ENCODE peak calls at places on chromosomes 11 and 22, in four cellular contexts. D is GM12878, B is K562, Y is HepG2. T is an unnamed sample.

GRCh38 chr22:29003975-29004646 is 57.5 kb downstream of the C22orf31 start:
- DNase-seq in B (peak), Y (peak), D (no peak), T (no peak)

GRCh38 chr11:65489061-65489705 is 9.7 kb upstream of the MALAT1 start:
- DNase-seq in Y (peak), D (no peak), B (peak), T (no peak)

GRCh38 chr11:67195971-67196418 is 70.3 kb upstream of the GRK2 start:
- DNase-seq in B (no peak), Y (peak), D (no peak), T (no peak)

GRCh38 chr11:11028017-11028692 is 170.3 kb upstream of the ZBED5 start:
- DNase-seq in Y (peak), D (no peak), B (peak), T (peak)

GRCh38 chr11:83006877-83007330 is 64.8 kb downstream of the RAB30 start:
- DNase-seq in Y (no peak), B (no peak), D (peak), T (peak)

GRCh38 chr11:67416416-67417335 is 1.2 kb downstream of the CARNS1 start:
- DNase-seq in Y (peak), D (no peak), B (no peak), T (no peak)

GRCh38 chr11:125569913-125570621 is 790 bp downstream of the EI24 start:
- DNase-seq in B (peak), D (no peak), Y (no peak), T (peak)

GRCh38 chr11:10659339-10660216 is 34.0 kb downstream of the IRAG1 start:
- DNase-seq in B (peak), Y (peak), D (no peak), T (no peak)

GRCh38 chr22:29443452-29443851 is 5.1 kb downstream of the RFPL1 start:
- DNase-seq in D (no peak), Y (no peak), B (no peak), T (no peak)

GRCh38 chr11:83195176-83195531 is 1.6 kb downstream of the ANKRD42 start:
- DNase-seq in D (no peak), Y (no peak), B (peak), T (peak)

GRCh38 chr11:108592591-108593213 is 866 bp downstream of the EXPH5 start:
- DNase-seq in Y (no peak), D (no peak), B (peak), T (peak)

GRCh38 chr22:44712156-44712555 is 10.2 kb downstream of the PRR5 start:
- DNase-seq in D (no peak), B (no peak), Y (no peak), T (no peak)

DNA sequence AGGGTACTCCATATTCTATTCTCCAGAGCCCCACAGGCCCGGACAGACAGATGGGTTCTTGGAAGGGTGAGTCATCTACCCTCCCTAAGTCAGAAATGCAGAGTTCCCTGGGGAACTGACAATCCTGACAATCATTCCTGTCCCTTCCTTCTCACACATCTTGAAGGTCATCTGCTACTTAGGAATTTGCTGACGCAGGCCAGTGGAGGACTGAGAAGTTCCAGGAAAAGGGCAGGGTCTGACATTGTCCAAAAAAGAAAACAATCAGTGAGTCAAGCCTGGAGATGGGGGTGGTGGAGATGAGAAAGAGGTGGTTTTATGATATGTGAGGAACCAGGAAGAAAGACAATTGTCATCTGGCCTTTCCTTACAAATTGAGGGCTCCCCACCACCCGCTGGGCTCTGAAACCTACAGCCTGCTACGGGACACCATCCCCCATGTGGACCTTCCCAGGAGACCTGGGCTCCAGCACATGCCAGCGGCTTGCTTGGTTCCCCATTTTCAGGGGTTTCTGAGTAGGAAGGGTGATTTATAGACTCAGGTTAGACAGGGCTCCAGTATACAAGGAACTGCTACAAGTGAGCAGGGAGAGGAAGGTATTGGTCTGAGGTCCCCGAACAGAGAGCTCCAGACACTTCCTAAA is 12.9 kb downstream of the CD59 start:
- DNase-seq in B (peak), Y (no peak), D (no peak), T (no peak)
- TF ChIP-seq JUND in B (peak), Y (no peak), D (no peak), T (peak)

DNA sequence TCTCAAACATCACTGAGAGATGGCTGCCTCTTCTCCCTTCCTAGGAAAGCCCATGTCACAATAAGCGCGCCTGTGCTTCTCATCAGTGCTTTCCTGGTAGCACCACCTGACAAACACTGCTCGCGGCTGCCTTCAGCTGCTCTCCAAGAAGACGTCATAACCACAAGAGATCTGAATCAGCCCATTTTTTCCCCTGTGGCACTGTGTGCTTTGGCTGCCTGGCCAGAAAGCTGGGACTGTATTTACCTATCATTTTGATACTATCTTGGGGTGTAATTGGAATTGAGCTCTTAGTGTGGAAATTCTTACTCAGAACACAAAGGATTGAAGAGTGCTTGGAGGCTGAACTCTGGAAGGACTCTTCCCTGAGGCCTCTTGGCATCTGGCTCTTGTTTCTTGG is 50.3 kb upstream of the EHF start:
- DNase-seq in D (no peak), B (peak), Y (no peak), T (peak)
- TF ChIP-seq NFIC in D (no peak), B (no peak), Y (no peak), T (no peak)

GRCh38 chr11:73295259-73295995 is 12.6 kb upstream of the ARHGEF17 start:
- DNase-seq in D (peak), B (peak), Y (peak), T (peak)
- TF ChIP-seq RAD21 in D (peak), B (peak), Y (peak), T (peak)

GRCh38 chr22:21761086-21761485 is 25.5 kb upstream of the YPEL1 start:
- DNase-seq in D (no peak), Y (no peak), B (no peak), T (no peak)

GRCh38 chr22:21762712-21763581 is 27.4 kb upstream of the YPEL1 start:
- DNase-seq in B (no peak), D (no peak), Y (no peak), T (no peak)

GRCh38 chr22:21760640-21761039 is 25.0 kb upstream of the YPEL1 start:
- DNase-seq in Y (no peak), D (no peak), B (no peak), T (no peak)

GRCh38 chr22:21764038-21764804 is 28.6 kb upstream of the YPEL1 start:
- DNase-seq in D (no peak), Y (no peak), B (no peak), T (no peak)

GRCh38 chr22:21761994-21762680 is 26.5 kb upstream of the YPEL1 start:
- DNase-seq in D (no peak), Y (no peak), B (no peak), T (no peak)
- TF ChIP-seq JUND in D (no peak), Y (no peak), B (no peak), T (no peak)